ENCODE peak calls at places on chromosomes 13 and 19, in nine cellular contexts. W is keratinocyte, X is epithelial cell of esophagus, Y is upper lobe of right lung, A is EL, F is psoas muscle, I is esophagus muscularis mucosa, K is T1000, P is aorta. B is an unnamed sample.

GRCh38 chr13:70310720-70311119 is 202.5 kb upstream of the KLHL1 start:
- DNase-seq in W (no peak), X (peak), Y (no peak), A (no peak), F (no peak), I (no peak), K (no peak), P (no peak), B (no peak)

GRCh38 chr19:54465367-54466109 is 2.0 kb upstream of the LENG9 start:
- DNase-seq in W (no peak), X (no peak), Y (no peak), A (no peak), F (peak), I (no peak), K (no peak), P (peak), B (peak)

GRCh38 chr19:6103217-6103644 is 7.1 kb downstream of the RFX2 start:
- DNase-seq in W (peak), X (peak), Y (peak), A (peak), F (peak), I (peak), K (peak), P (peak), B (peak)

GRCh38 chr19:49558591-49558990 is 21.8 kb downstream of the NOSIP start:
- DNase-seq in W (no peak), X (no peak), Y (no peak), A (no peak), F (no peak), I (no peak), K (no peak), P (no peak), B (no peak)

GRCh38 chr19:44278181-44278690 is 18.6 kb downstream of the ZNF233 start:
- DNase-seq in W (peak), X (peak), Y (no peak), A (peak), F (no peak), I (no peak), K (no peak), P (no peak), B (no peak)

GRCh38 chr13:43874512-43875092 is 4.9 kb downstream of the CCDC122 start:
- DNase-seq in W (no peak), X (peak), Y (no peak), A (peak), F (no peak), I (no peak), K (no peak), P (no peak), B (no peak)

GRCh38 chr19:6425732-6426686 is 1.4 kb upstream of the KHSRP start:
- DNase-seq in W (no peak), X (no peak), Y (no peak), A (no peak), F (no peak), I (no peak), K (no peak), P (no peak), B (no peak)

GRCh38 chr19:19269952-19270694 is 3.0 kb downstream of the TM6SF2 start:
- DNase-seq in W (no peak), X (no peak), Y (no peak), A (no peak), F (no peak), I (no peak), K (no peak), P (no peak), B (no peak)

GRCh38 chr13:44434441-44435141 is 61.0 kb downstream of the SERP2 start:
- DNase-seq in W (no peak), X (no peak), Y (no peak), A (no peak), F (no peak), I (peak), K (no peak), P (no peak), B (peak)

GRCh38 chr13:34310539-34310938 is 492.6 kb downstream of the RFC3 start:
- DNase-seq in W (no peak), X (no peak), Y (no peak), A (no peak), F (no peak), I (no peak), K (no peak), P (no peak), B (no peak)

GRCh38 chr13:64470751-64471150 is 2759.4 kb downstream of the PCDH9 start:
- DNase-seq in W (no peak), X (no peak), Y (no peak), A (no peak), F (no peak), I (no peak), K (no peak), P (no peak), B (no peak)

GRCh38 chr13:37473035-37473434 is 125.5 kb downstream of the POSTN start:
- DNase-seq in W (no peak), X (no peak), Y (no peak), A (no peak), F (no peak), I (no peak), K (no peak), P (no peak), B (no peak)

B was measured in left ventricle myocardium superior.